ENCODE peak calls at places on chromosomes 11 and 22, in five cellular contexts. R, G, B, Q and L are unnamed samples.

GRCh38 chr22:41821449-41822030 is 11.4 kb upstream of the SREBF2 start:
- DNase-seq in Q (no peak), R (no peak), B (no peak), G (no peak), L (no peak)

GRCh38 chr22:19242699-19243098 is 48.8 kb downstream of the CLTCL1 start:
- DNase-seq in R (no peak), G (no peak), Q (no peak), B (no peak), L (no peak)

GRCh38 chr11:67111261-67111660 is 7.8 kb upstream of the KDM2A start:
- DNase-seq in R (no peak), B (no peak), G (no peak), Q (no peak), L (no peak)

GRCh38 chr11:128302425-128303186 is 284.8 kb downstream of the ETS1 start:
- DNase-seq in Q (no peak), B (peak), G (no peak), R (peak), L (no peak)

GRCh38 chr22:30822216-30823014 is 127.7 kb downstream of the OSBP2 start:
- DNase-seq in G (no peak), R (peak), B (no peak), Q (no peak), L (no peak)

GRCh38 chr22:24066872-24067271 is 55.8 kb downstream of the CABIN1 start:
- DNase-seq in B (no peak), G (no peak), Q (no peak), R (no peak), L (no peak)

GRCh38 chr22:28141614-28142013 is 222.6 kb upstream of the PITPNB start:
- DNase-seq in B (no peak), R (no peak), Q (no peak), G (peak), L (no peak)

GRCh38 chr11:2913029-2913431 is 16.2 kb downstream of the PHLDA2 start:
- DNase-seq in G (no peak), R (no peak), Q (no peak), B (no peak), L (no peak)

GRCh38 chr11:75562048-75562835 is at the start of gene SERPINH1:
- DNase-seq in B (peak), G (peak), R (peak), Q (peak), L (peak)

GRCh38 chr11:44861829-44862545 is 88.7 kb downstream of the TP53I11 start:
- DNase-seq in B (peak), G (peak), Q (peak), R (peak), L (peak)

GRCh38 chr22:23652711-23653110 is 20.6 kb upstream of the DRICH1 start:
- DNase-seq in Q (no peak), R (no peak), G (no peak), B (no peak), L (no peak)

GRCh38 chr11:8258771-8259170 is 4.9 kb downstream of the LMO1 start:
- DNase-seq in Q (no peak), R (no peak), G (no peak), B (no peak), L (no peak)

GRCh38 chr11:56783448-56784041 is 35.0 kb upstream of the OR9G4 start:
- DNase-seq in Q (no peak), G (peak), B (peak), R (no peak), L (peak)

GRCh38 chr11:26073646-26074045 is 258.3 kb upstream of the ANO3 start:
- DNase-seq in G (no peak), Q (no peak), B (no peak), R (no peak), L (no peak)

GRCh38 chr11:121486054-121486453 is 33.3 kb upstream of the SORL1-AS1 start:
- DNase-seq in Q (no peak), G (no peak), B (no peak), R (no peak), L (no peak)

GRCh38 chr11:78223320-78223954 is 34.7 kb downstream of the USP35 start:
- DNase-seq in B (no peak), G (no peak), R (no peak), Q (no peak), L (no peak)

GRCh38 chr11:12922980-12923507 is 86.1 kb upstream of the RASSF10 start:
- DNase-seq in R (no peak), Q (no peak), B (no peak), G (no peak), L (no peak)

GRCh38 chr11:67301951-67302516 is 1.3 kb upstream of the SSH3 start:
- DNase-seq in Q (no peak), B (no peak), G (no peak), R (no peak), L (no peak)

GRCh38 chr11:7057641-7058040 is 31.2 kb upstream of the RBMXL2 start:
- DNase-seq in G (no peak), Q (no peak), R (no peak), B (no peak), L (no peak)